ENCODE peak calls at places on chromosomes 3 and 15, in ten cellular contexts. I is body of pancreas, U is adrenal gland, M is GM06990, A is NB4, L is psoas muscle, J is HFF-Myc, K is dorsolateral prefrontal cortex, V is colonic mucosa, Q is A673. X is an unnamed sample.
A peak's percentile ranks its signal among the peaks of the same experiment; 100 is the strongest.

GRCh38 chr15:65796610-65797012 is 4.5 kb upstream of the DENND4A start:
- DNase-seq in I (no peak), U (no peak), M (no peak), A (peak; percentile 42), L (no peak), J (peak; percentile 42), K (no peak), V (no peak), Q (peak; percentile 28), X (no peak)

GRCh38 chr3:192747746-192748145 is 20.4 kb upstream of the FGF12 start:
- DNase-seq in I (no peak), U (no peak), M (no peak), A (no peak), L (no peak), J (no peak), K (no peak), V (no peak), Q (no peak), X (no peak)

GRCh38 chr3:197021231-197021630 is 8.4 kb downstream of the MELTF start:
- DNase-seq in I (no peak), U (no peak), M (no peak), A (no peak), L (no peak), J (no peak), K (peak; percentile 1), V (no peak), Q (no peak), X (no peak)

GRCh38 chr3:60453326-60453725 is 797.9 kb downstream of the FHIT start:
- DNase-seq in I (no peak), U (no peak), M (no peak), A (no peak), L (no peak), J (no peak), K (no peak), V (no peak), Q (no peak), X (no peak)

GRCh38 chr3:115858995-115859807 is 235.9 kb downstream of the GAP43 start:
- DNase-seq in I (no peak), U (no peak), M (no peak), A (no peak), L (no peak), J (no peak), K (no peak), V (no peak), Q (peak; percentile 99), X (peak; percentile 99)

GRCh38 chr3:20104167-20104661 is 64.0 kb downstream of the KAT2B start:
- DNase-seq in I (peak; percentile 5), U (no peak), M (no peak), A (peak; percentile 75), L (no peak), J (no peak), K (no peak), V (no peak), Q (no peak), X (no peak)

GRCh38 chr3:150227839-150228238 is 180.3 kb upstream of the TSC22D2 start:
- DNase-seq in I (peak; percentile 35), U (peak; percentile 64), M (peak; percentile 9), A (peak; percentile 69), L (no peak), J (no peak), K (no peak), V (peak; percentile 79), Q (peak; percentile 86), X (no peak)

GRCh38 chr3:112086857-112087524 is 802 bp downstream of the C3orf52 start:
- DNase-seq in I (no peak), U (no peak), M (no peak), A (no peak), L (no peak), J (no peak), K (no peak), V (no peak), Q (no peak), X (no peak)

DNA sequence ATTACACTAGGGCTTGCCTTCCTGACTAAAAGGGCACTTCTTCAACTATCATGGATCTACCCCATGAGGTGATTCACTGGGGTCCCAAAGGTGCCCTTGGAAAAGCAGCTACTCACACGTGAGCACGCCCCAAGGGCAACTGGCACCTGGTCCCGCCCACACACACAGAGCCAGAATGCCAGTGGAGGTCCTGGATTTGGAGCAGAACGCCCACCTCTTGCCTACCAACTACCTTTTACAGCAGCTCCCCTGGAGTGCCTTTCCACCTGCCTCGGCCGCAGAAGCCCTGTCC is 1.8 kb upstream of the CTDSPL start:
- DNase-seq in I (no peak), U (peak; percentile 66), M (no peak), A (no peak), L (no peak), J (no peak), K (no peak), V (no peak), Q (no peak), X (no peak)
- H3K4me3 ChIP-seq in I (no peak overlapping the region), U (no peak overlapping the region), M (no peak overlapping the region), A (no peak overlapping the region), L (no peak overlapping the region), J (no peak overlapping the region), K (peak overlapping the region; percentile 20), V (no peak overlapping the region), Q (no peak overlapping the region), X (peak overlapping the region; percentile 68)

GRCh38 chr15:90232196-90232595 is 1.5 kb downstream of the CIB1 start:
- DNase-seq in I (peak; percentile 20), U (no peak), M (no peak), A (no peak), L (no peak), J (no peak), K (no peak), V (no peak), Q (no peak), X (no peak)
- H3K4me3 ChIP-seq in I (no peak overlapping the region), U (no peak overlapping the region), M (peak overlapping the region; percentile 90), A (peak overlapping the region; percentile 96), L (no peak overlapping the region), J (peak overlapping the region; percentile 82), K (no peak overlapping the region), V (peak overlapping the region; percentile 84), Q (no peak overlapping the region), X (no peak overlapping the region)

GRCh38 chr15:48493763-48494225 is 151.7 kb downstream of the FBN1 start:
- DNase-seq in I (no peak), U (no peak), M (no peak), A (no peak), L (no peak), J (no peak), K (no peak), V (no peak), Q (no peak), X (no peak)
- H3K4me3 ChIP-seq in I (no peak overlapping the region), U (no peak overlapping the region), M (no peak overlapping the region), A (no peak overlapping the region), L (no peak overlapping the region), J (no peak overlapping the region), K (no peak overlapping the region), V (no peak overlapping the region), Q (no peak overlapping the region), X (no peak overlapping the region)

DNA sequence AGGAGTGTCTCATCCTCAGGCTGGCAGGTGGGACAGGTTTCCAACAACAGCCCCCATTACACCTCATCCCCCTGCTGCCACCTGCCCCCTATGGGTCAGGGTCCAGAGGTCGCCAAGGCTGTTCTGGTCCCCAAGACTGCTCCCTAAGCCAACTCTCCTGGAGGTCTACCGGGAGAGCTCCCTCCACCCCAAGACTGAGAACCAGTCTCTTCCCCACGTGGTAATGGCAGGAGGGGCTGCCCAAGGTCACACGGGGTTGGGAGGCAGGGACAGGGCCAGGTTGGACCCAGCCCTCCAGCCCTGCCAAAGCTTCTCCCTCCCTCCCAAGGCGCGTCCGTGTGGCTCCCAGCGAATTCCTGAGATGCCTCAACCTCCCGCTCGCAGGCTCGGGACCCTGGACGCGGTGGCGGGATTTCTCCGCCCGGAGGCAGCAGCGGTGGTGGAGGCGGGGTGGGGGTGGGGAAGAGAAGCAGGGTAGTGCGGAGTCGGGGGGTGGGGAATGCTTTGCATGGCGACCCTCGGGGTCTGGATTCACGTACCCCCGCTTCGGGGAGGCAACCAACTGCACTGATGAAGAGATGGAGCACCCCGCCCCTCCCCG is 80.1 kb downstream of the IQSEC1 start:
- DNase-seq in I (peak; percentile 46), U (no peak), M (no peak), A (no peak), L (no peak), J (no peak), K (no peak), V (peak; percentile 42), Q (no peak), X (no peak)
- H3K4me3 ChIP-seq in I (peak overlapping the region; percentile 29), U (no peak overlapping the region), M (peak overlapping the region; percentile 78), A (peak overlapping the region; percentile 44), L (peak overlapping the region; percentile 72), J (peak overlapping the region; percentile 37), K (peak overlapping the region; percentile 77), V (peak overlapping the region; percentile 62), Q (peak overlapping the region; percentile 30), X (no peak overlapping the region)

GRCh38 chr15:22949074-22949547 is 31.1 kb downstream of the CYFIP1 start:
- DNase-seq in I (no peak), U (peak; percentile 72), M (peak; percentile 59), A (peak; percentile 90), L (peak; percentile 73), J (peak; percentile 29), K (no peak), V (peak; percentile 59), Q (peak; percentile 94), X (peak; percentile 28)
- H3K4me3 ChIP-seq in I (no peak overlapping the region), U (no peak overlapping the region), M (peak overlapping the region; percentile 5), A (peak overlapping the region; percentile 52), L (peak overlapping the region; percentile 26), J (no peak overlapping the region), K (no peak overlapping the region), V (no peak overlapping the region), Q (peak overlapping the region; percentile 23), X (peak overlapping the region; percentile 68)

DNA sequence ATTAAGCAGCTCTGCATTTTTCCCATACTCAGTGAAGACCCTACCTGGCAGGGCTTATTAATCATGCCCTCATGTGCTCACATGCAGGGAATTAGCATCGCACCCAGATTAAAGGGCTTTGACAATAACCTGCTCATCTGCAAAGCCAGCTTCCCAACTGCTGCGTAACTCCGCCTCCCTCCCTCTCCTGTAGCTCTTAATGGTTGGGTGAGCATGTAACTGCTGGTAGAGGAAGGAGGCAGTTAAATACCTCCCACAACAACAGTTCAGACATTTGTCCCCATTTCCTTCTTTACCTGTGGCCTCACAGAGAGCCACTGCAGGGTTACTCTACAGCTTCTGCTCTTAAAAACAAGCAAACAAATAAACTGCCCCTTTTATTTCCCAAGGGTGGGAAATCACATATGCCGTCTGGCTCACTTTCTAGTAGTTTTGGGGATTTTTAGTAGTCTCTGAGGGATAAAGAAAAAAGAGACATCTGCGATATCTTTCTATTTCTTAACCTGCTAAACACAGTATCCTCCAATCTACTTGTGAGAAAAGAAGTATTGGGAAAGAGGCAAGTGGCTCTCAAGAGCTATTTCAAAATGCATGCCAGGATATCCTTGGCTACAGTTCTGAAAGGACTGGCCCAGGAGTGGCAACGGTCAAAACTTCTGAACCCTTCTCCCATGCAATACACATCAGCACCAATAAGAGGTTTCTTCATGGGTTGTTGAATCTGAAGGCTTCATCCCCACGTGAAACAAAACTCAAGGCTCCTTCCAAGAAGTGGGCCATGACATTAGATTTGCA is 203.8 kb upstream of the WNT5A start:
- DNase-seq in I (no peak), U (no peak), M (no peak), A (no peak), L (no peak), J (no peak), K (no peak), V (no peak), Q (peak; percentile 21), X (no peak)
- H3K4me3 ChIP-seq in I (no peak overlapping the region), U (no peak overlapping the region), M (no peak overlapping the region), A (no peak overlapping the region), L (no peak overlapping the region), J (no peak overlapping the region), K (no peak overlapping the region), V (no peak overlapping the region), Q (no peak overlapping the region), X (no peak overlapping the region)

DNA sequence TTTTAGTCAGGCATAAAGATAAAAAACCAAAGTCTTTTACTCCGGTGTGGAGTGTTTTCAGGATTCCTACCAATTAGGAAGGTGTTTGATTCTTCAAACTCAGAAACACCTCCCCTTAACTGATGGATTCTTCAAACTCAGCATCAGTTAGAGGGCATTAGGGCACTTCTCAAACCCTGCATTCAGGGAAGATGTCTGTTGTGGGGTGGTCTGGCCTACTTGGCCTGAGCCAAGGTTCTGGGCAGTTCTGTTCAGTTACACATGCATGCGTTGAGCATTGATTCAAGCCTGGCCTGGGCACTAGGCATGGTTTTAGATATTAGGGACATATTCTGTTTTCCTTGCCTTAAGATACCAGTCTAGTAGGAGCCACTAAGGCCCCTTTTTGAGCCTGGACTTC is 1.0 kb downstream of the HGD start:
- DNase-seq in I (no peak), U (no peak), M (no peak), A (no peak), L (no peak), J (no peak), K (no peak), V (no peak), Q (no peak), X (no peak)
- H3K4me3 ChIP-seq in I (no peak overlapping the region), U (no peak overlapping the region), M (no peak overlapping the region), A (no peak overlapping the region), L (no peak overlapping the region), J (no peak overlapping the region), K (no peak overlapping the region), V (peak overlapping the region; percentile 6), Q (no peak overlapping the region), X (no peak overlapping the region)